ENCODE peak calls at places on chromosomes 7 and 10, in eight cellular contexts. H, P, O, Z, C, U, W and D are unnamed samples. For H3K4me1, the result is how much of the 10 kb centered on the place peaks cover.

GRCh38 chr7:141915565-141915964 is 634 bp upstream of the OR9A4 start:
- DNase-seq in O (peak), C (no peak), Z (no peak), H (peak), P (no peak), U (no peak), W (no peak), D (no peak)

GRCh38 chr7:110868458-110868857 is 222.5 kb upstream of the LRRN3 start:
- DNase-seq in H (no peak), Z (no peak), U (no peak), P (no peak), O (no peak), W (no peak), C (no peak), D (no peak)

GRCh38 chr7:103811997-103812396 is 177.5 kb downstream of the RELN start:
- DNase-seq in P (no peak), Z (peak), U (no peak), O (no peak), W (no peak), H (peak), C (no peak), D (no peak)

GRCh38 chr10:118501171-118501570 is 94.3 kb downstream of the PRLHR start:
- DNase-seq in O (no peak), Z (no peak), W (peak), U (no peak), H (peak), C (no peak), P (peak), D (no peak)

GRCh38 chr10:103752680-103753248 is 102.6 kb downstream of the SH3PXD2A start:
- DNase-seq in C (peak), U (no peak), Z (peak), O (no peak), W (no peak), H (no peak), P (no peak), D (no peak)

GRCh38 chr7:2722591-2722990 is 34.6 kb downstream of the AMZ1 start:
- DNase-seq in O (no peak), H (no peak), U (no peak), W (no peak), Z (no peak), C (no peak), P (no peak), D (peak)

GRCh38 chr7:94348142-94348541 is 46.6 kb upstream of the COL1A2 start:
- DNase-seq in Z (no peak), H (no peak), O (no peak), W (no peak), U (no peak), C (no peak), P (no peak), D (peak)

GRCh38 chr7:816300-816750 is 16.0 kb upstream of the SUN1 start:
- DNase-seq in W (peak), P (peak), C (peak), H (peak), O (peak), Z (peak), U (peak), D (peak)

GRCh38 chr10:57341294-57341693 is 926.4 kb downstream of the IPMK start:
- DNase-seq in U (no peak), C (no peak), Z (no peak), W (no peak), H (no peak), P (no peak), O (no peak), D (no peak)

GRCh38 chr10:4693967-4694366 is 132.0 kb upstream of the AKR1E2 start:
- DNase-seq in W (no peak), C (no peak), H (no peak), Z (no peak), P (no peak), U (no peak), O (no peak), D (no peak)

GRCh38 chr7:101814081-101814995 is 3.1 kb upstream of the CUX1 start:
- DNase-seq in P (no peak), O (peak), W (no peak), H (peak), C (peak), U (no peak), Z (peak), D (peak)

GRCh38 chr7:138460649-138461607 is 869 bp downstream of the TRIM24 start:
- DNase-seq in U (no peak), P (no peak), W (no peak), H (peak), C (peak), Z (no peak), O (peak), D (peak)

GRCh38 chr7:138456220-138456619 is 3.8 kb upstream of the TRIM24 start:
- DNase-seq in H (no peak), W (peak), Z (no peak), U (no peak), C (no peak), P (no peak), O (no peak), D (no peak)

GRCh38 chr7:138458576-138459234 is 1.4 kb upstream of the TRIM24 start:
- DNase-seq in C (peak), W (no peak), U (no peak), Z (no peak), O (no peak), P (no peak), H (no peak), D (no peak)

GRCh38 chr7:138460176-138460648 is at the start of gene TRIM24:
- DNase-seq in O (peak), U (peak), C (no peak), Z (no peak), P (no peak), H (no peak), W (no peak), D (no peak)

GRCh38 chr7:138459300-138460175 is 521 bp upstream of the TRIM24 start:
- DNase-seq in P (peak), H (peak), W (peak), O (peak), U (no peak), C (peak), Z (peak), D (no peak)
- H3K4me3 ChIP-seq in P (peak), H (peak), W (peak), O (peak), U (peak), C (peak), Z (peak), D (peak)

GRCh38 chr10:33233191-33233590 is 101.3 kb downstream of the NRP1 start:
- DNase-seq in H (no peak), Z (no peak), C (no peak), O (no peak), W (peak), U (no peak), P (no peak), D (no peak)
- H3K4me1 ChIP-seq in H (under half), Z (under half), C (under half), O (under half), W (half or more), U (under half), P (under half), D (under half)

GRCh38 chr10:44992732-44993225 is 7.9 kb upstream of the ZNF22 start:
- DNase-seq in Z (no peak), H (no peak), C (no peak), W (peak), O (no peak), U (no peak), P (no peak), D (no peak)
- H3K27ac ChIP-seq in Z (peak), H (no peak), C (no peak), W (peak), O (peak), U (peak), P (peak), D (no peak)

DNA sequence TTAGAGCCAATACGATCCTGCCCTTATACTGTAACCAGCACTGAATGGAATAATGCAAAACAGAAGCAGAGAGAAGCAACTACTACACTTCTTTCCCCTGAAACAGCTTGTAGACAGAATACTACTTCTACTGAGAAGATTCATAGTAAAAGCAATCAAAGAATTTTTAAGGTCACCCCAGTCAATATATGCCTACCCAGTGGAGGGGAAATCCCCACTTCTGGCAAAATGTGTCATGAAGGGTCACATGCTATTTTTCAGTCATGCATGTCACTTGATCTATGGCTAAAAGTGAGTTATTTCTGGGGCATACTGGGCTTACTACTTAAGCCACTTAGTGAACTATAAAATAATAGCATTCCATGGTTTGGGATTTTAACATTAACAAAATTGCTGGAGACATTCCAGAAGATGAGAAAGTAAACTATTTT is 25.6 kb downstream of the IRF5 start:
- DNase-seq in H (peak), O (no peak), W (no peak), C (no peak), Z (no peak), P (no peak), U (no peak), D (no peak)
- H3K4me3 ChIP-seq in H (no peak), O (no peak), W (no peak), C (no peak), Z (no peak), P (no peak), U (no peak), D (no peak)

DNA sequence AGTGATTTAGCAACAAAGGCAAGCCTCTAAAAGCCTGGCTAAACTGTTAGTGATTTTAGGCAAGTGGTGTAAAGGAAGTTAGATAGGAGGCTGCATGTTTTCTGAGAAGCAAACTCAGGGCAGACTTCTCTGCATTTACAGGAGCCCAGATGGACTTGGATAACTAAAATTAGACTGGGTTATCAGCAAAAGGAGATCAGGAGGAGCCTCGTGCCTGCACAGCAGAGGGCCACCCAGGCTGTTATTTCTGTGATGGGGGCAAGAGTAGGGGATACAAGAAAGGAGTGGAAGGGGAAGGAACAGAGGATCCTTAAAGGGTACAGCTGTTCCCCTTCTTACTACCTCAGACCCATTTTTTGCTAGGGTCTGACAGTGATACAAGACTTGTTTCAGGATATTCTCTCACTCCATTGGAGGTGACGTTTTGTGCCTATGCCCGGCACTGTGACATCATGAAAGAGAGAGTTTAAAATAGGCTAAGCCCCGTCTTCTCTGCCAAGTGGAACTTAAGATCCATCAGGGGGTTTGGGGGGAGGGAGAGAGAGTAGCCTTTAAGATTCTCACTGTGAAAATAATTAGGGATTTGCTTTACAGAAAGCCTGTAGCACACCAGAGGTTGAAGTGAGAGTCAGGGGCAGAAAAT is 49.5 kb upstream of the PDCD4 start:
- DNase-seq in O (no peak), U (no peak), C (peak), H (no peak), Z (no peak), P (no peak), W (no peak), D (no peak)
- H3K4me1 ChIP-seq in O (under half), U (half or more), C (under half), H (under half), Z (half or more), P (half or more), W (half or more), D (under half)

GRCh38 chr7:8151161-8151560 is 110.8 kb downstream of the ICA1 start:
- DNase-seq in C (no peak), U (no peak), Z (no peak), W (no peak), H (no peak), O (no peak), P (no peak), D (no peak)

GRCh38 chr7:8146156-8146555 is 115.8 kb downstream of the ICA1 start:
- DNase-seq in P (no peak), U (no peak), W (no peak), C (no peak), H (no peak), Z (no peak), O (no peak), D (no peak)

GRCh38 chr7:8147760-8148463 is 114.1 kb downstream of the ICA1 start:
- DNase-seq in Z (no peak), O (no peak), U (no peak), C (no peak), H (no peak), P (no peak), W (no peak), D (no peak)

GRCh38 chr7:8147004-8147403 is 115.0 kb downstream of the ICA1 start:
- DNase-seq in U (no peak), O (no peak), H (no peak), P (no peak), Z (no peak), W (no peak), C (peak), D (no peak)

GRCh38 chr7:8149222-8149621 is 112.7 kb downstream of the ICA1 start:
- DNase-seq in O (peak), C (no peak), P (no peak), U (no peak), W (no peak), H (no peak), Z (no peak), D (no peak)
- H3K27ac ChIP-seq in O (no peak), C (no peak), P (no peak), U (peak), W (no peak), H (no peak), Z (no peak), D (no peak)

DNA sequence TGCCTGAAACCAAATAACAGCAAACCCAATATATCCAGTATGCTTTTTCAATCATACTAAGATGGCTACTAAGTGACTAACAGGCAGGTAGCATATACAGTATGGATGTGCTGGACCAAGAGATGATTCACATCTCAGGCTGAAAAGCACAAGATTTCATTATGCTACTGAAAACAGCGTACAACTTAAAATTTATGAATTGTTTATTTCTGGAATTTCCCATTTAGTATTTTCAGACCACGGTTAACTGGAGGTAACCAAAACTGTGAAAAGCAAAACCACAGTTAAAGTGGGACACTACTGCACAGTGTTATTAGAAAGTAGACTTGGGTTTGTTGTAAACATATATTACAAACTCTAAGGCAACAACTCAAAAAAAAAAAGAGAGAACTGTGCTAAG is 91.5 kb downstream of the KMT2C start:
- DNase-seq in C (no peak), Z (no peak), W (no peak), P (no peak), H (peak), U (no peak), O (no peak), D (no peak)
- H3K4me3 ChIP-seq in C (no peak), Z (no peak), W (no peak), P (no peak), H (no peak), U (no peak), O (no peak), D (no peak)

DNA sequence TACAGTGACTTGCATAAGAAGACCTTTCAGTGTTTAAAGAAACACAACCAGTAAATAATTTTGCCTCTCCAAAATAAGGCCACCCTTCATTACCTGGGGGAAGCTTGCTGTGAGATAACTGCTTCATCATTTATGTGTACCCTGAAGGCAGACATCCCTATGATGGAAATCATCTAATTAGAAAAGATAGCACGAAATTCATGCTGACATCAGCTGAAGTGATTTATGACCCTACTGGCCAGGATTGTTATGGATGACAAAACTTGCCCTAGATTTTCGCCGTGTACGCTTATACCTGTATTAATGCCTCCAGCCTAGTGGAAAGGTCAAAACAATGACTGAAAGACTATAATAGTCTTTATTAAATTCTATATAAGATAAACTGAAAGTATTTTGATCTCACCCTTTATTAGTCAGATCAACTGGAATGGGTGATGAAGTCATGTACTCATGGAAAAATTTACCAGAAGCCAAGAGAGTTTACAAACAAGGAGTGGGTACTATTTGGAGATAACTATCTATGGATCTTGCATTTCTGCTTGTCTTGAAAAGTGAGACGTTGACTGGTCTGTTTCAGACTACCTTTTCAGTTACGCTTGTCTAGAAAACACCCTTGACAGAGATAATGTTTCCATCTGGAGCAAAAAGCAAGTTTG is 114.2 kb downstream of the PPP1R3A start:
- DNase-seq in P (no peak), O (no peak), Z (no peak), U (no peak), W (no peak), C (no peak), H (no peak), D (no peak)
- H3K4me1 ChIP-seq in P (under half), O (under half), Z (under half), U (under half), W (under half), C (under half), H (under half), D (under half)

GRCh38 chr10:95407546-95407945 is 116.7 kb upstream of the PDLIM1 start:
- DNase-seq in P (no peak), C (no peak), O (no peak), Z (no peak), W (no peak), U (no peak), H (no peak), D (no peak)

GRCh38 chr10:95404864-95405263 is 114.1 kb upstream of the PDLIM1 start:
- DNase-seq in Z (no peak), W (no peak), H (no peak), P (no peak), O (no peak), U (no peak), C (no peak), D (no peak)

GRCh38 chr10:95408148-95408930 is 117.5 kb upstream of the PDLIM1 start:
- DNase-seq in P (no peak), H (no peak), C (no peak), Z (no peak), W (no peak), O (peak), U (no peak), D (no peak)

GRCh38 chr10:95405655-95406054 is 114.9 kb upstream of the PDLIM1 start:
- DNase-seq in Z (no peak), O (no peak), U (no peak), H (no peak), C (no peak), W (no peak), P (no peak), D (no peak)

DNA sequence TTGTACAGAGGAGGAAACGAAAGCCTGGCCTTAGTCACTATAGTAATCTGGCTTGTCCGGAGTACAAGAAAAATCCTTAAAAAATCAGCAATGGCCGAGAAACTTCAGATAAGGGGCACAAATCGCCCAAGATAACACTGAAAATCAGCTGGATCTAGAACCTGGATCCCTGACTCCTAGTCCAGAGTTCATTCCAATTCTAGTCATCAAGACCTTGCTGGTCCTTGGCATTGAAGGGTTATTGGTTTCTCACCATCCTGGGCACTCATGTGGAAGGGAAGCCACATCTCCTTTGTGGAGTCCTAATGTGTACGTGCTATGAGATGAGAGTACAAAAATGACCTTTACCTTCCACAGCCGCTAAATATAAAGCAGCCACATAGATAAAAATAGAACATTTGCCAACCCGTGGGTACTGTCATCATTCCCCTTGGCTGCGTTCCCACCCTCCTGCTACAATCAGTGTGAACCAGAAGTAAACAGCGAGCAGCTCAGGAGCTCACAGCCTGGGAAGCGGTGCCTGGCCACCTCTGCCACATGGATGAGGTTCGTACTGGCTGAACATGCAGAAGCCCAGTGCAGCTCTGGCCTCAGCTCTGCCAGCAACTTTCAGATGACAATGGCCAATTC is 116.0 kb upstream of the PDLIM1 start:
- DNase-seq in O (peak), C (no peak), Z (no peak), W (no peak), P (no peak), U (no peak), H (peak), D (peak)
- H3K27ac ChIP-seq in O (no peak), C (no peak), Z (no peak), W (peak), P (peak), U (peak), H (no peak), D (peak)

GRCh38 chr7:95596183-95597135 is at the start of gene PDK4:
- DNase-seq in Z (no peak), U (peak), H (peak), P (peak), C (peak), O (peak), W (peak), D (peak)
- H3K4me3 ChIP-seq in Z (peak), U (peak), H (peak), P (peak), C (peak), O (peak), W (peak), D (peak)